ENCODE peak calls at places on chromosome 15, in four cellular contexts. A is GM23338, X is suprapubic skin, T is A549. Y is an unnamed sample.

GRCh38 chr15:99371180-99372103 is 120.2 kb downstream of the LRRC28 start:
- DNase-seq in A (peak), X (no peak), T (no peak), Y (no peak)

GRCh38 chr15:65612949-65613348 is 2.0 kb upstream of the INTS14 start:
- DNase-seq in A (no peak), X (no peak), T (no peak), Y (no peak)

GRCh38 chr15:88701561-88702095 is 62.8 kb downstream of the ISG20 start:
- DNase-seq in A (peak), X (no peak), T (peak), Y (peak)

GRCh38 chr15:29538110-29538509 is 268.5 kb upstream of the NSMCE3 start:
- DNase-seq in A (no peak), X (no peak), T (no peak), Y (no peak)

GRCh38 chr15:91852741-91853500 is 587 bp upstream of the SLCO3A1 start:
- DNase-seq in A (peak), X (peak), T (peak), Y (peak)

GRCh38 chr15:65903296-65904073 is 34.2 kb downstream of the RAB11A start:
- DNase-seq in A (no peak), X (no peak), T (no peak), Y (no peak)

GRCh38 chr15:89197503-89197971 is 23.8 kb downstream of the RLBP1 start:
- DNase-seq in A (peak), X (peak), T (no peak), Y (no peak)

GRCh38 chr15:77292924-77293558 is 126.9 kb downstream of the PEAK1 start:
- DNase-seq in A (no peak), X (no peak), T (no peak), Y (no peak)

GRCh38 chr15:62758126-62758951 is 284.2 kb upstream of the TPM1 start:
- DNase-seq in A (peak), X (peak), T (peak), Y (peak)

GRCh38 chr15:61530769-61531168 is 301.7 kb upstream of the RORA start:
- DNase-seq in A (peak), X (no peak), T (no peak), Y (no peak)

GRCh38 chr15:38828031-38828532 is 263.5 kb upstream of the RASGRP1 start:
- DNase-seq in A (no peak), X (no peak), T (no peak), Y (no peak)

GRCh38 chr15:96462768-96463167 is 132.3 kb downstream of the NR2F2 start:
- DNase-seq in A (no peak), X (no peak), T (no peak), Y (no peak)

GRCh38 chr15:69160976-69161877 is 792 bp downstream of the GLCE start:
- DNase-seq in A (peak), X (peak), T (peak), Y (no peak)
- H3K27ac ChIP-seq in A (no peak), X (peak), T (peak), Y (peak)

DNA sequence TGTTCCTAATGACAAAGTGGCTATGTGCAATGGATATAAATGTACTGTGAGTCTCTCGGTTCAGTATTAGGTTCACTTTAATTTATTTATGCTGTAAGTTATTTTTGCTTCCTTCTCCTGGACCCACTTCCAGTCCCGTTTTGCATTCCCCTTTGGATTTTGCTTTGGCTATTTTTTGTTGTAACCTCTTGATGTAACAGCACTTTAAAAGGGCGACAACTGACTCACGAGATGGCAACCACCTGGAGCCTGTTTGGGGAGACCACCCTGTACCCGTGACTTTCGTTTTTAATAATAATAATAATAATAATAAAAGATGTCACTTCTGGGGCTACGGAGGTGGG is 5.6 kb downstream of the RNU6-1 start:
- DNase-seq in A (peak), X (no peak), T (no peak), Y (no peak)
- H3K4me3 ChIP-seq in A (peak), X (peak), T (peak), Y (peak)

GRCh38 chr15:41957021-41957897 is 15.1 kb downstream of the EHD4 start:
- DNase-seq in A (no peak), X (peak), T (no peak), Y (no peak)
- H3K27ac ChIP-seq in A (no peak), X (no peak), T (peak), Y (no peak)

GRCh38 chr15:69298697-69299441 is at the start of gene PAQR5:
- DNase-seq in A (peak), X (no peak), T (peak), Y (peak)

GRCh38 chr15:69296606-69297005 is 2.1 kb upstream of the PAQR5 start:
- DNase-seq in A (no peak), X (no peak), T (no peak), Y (peak)

GRCh38 chr15:69299451-69300128 is 878 bp downstream of the PAQR5 start:
- DNase-seq in A (peak), X (no peak), T (peak), Y (peak)

GRCh38 chr15:69298354-69298696 is 387 bp upstream of the PAQR5 start:
- DNase-seq in A (no peak), X (no peak), T (no peak), Y (peak)

DNA sequence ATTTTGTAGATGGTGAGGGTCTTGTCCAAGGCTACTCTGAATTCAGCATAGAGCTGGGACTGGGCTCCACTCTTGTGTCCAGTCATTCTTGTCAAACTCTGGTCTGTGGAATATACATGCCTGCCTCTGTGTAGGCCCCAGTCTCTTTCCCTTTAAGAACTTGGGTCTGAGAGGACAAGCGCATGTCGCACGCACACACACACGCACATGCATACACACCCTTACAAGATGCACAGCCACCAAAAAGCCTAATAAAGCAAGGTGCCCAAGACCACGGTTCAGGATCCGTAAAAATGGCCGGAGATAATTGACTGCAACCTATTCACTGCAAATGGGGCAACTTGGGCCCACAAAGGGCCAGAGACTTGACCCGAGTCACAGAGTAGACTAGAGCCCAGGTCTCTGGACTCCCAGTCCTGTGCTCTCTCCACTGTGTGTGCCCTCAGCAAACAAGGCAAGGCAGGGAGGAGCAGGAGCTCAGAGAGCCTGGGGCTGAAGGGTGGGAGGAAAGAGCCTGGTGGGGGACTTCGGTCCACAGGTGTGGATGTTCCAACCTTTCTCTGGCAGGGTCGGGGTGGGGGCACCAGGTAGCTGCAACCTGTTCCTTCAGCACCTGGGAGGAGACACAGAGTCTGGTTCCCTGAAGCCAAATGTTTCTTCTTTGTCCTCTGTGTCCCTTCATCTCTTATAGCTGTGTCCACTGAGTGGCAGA is 914 bp upstream of the PAQR5 start:
- DNase-seq in A (no peak), X (no peak), T (no peak), Y (peak)
- H3K4me3 ChIP-seq in A (peak), X (no peak), T (no peak), Y (no peak)

GRCh38 chr15:31332020-31332680 is 5.5 kb downstream of the KLF13 start:
- DNase-seq in A (no peak), X (no peak), T (no peak), Y (no peak)

GRCh38 chr15:31331389-31331788 is 4.8 kb downstream of the KLF13 start:
- DNase-seq in A (no peak), X (no peak), T (no peak), Y (no peak)

GRCh38 chr15:31333820-31334219 is 7.2 kb downstream of the KLF13 start:
- DNase-seq in A (no peak), X (no peak), T (no peak), Y (no peak)

GRCh38 chr15:31333119-31333518 is 6.5 kb downstream of the KLF13 start:
- DNase-seq in A (no peak), X (no peak), T (no peak), Y (no peak)

DNA sequence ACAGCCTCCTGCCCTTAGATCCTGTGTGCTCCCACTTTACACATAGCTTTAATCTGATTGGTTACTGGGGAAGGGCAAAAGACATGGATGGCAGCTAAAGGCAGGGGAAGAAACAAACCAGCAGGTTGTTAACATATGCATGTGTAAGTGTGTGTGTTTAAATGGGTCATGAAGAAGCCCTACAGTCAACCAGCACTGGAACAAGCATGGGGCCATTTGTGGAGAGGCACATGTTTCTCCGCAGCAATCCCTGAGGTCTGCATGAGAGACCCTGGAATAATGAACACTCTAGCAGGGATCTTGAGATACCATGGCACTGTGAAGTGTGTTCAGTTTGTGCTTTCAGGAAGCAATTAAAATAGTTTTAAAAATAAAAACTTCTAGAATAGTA is 6.0 kb downstream of the KLF13 start:
- DNase-seq in A (no peak), X (no peak), T (no peak), Y (no peak)
- H3K27ac ChIP-seq in A (no peak), X (peak), T (no peak), Y (no peak)

DNA sequence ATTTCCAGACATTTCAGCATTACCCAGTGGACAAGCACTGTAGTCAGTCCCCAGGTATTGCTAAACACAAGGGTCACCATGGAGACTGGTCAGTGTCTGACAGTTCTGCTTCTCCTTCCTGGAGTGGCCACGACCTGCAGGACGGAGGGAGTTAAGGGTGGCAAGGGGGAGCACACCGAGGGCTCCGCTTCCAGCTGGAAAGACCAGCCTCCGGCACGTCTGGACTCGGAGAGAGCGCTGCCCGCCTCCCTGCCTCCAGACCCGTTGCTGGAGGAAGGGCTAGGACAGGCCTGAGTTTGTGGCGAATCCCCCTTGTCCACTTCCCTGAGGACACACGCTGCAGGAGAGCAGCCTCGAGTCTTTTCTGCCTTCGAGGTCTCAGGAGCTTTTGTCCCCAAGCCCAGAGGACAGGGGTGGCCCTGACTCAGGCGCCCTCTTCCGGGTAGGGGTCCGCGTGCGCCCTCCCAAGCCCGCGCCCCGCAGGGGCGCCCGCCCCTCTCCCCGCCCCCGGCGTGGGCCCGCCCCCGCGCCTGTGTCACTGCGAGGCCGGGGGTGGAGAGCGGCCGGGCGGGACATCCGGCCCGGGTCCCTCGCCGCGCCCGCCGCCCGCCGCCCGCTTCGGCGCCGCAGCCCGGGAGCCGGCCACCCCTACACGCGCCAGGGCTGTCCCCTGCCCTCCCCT is at the start of gene CHST14:
- DNase-seq in A (peak), X (peak), T (peak), Y (no peak)
- H3K4me3 ChIP-seq in A (peak), X (peak), T (peak), Y (peak)

GRCh38 chr15:55991841-55992768 is 1.3 kb downstream of the NEDD4 start:
- DNase-seq in A (no peak), X (no peak), T (no peak), Y (no peak)
- H3K27ac ChIP-seq in A (no peak), X (peak), T (peak), Y (peak)

DNA sequence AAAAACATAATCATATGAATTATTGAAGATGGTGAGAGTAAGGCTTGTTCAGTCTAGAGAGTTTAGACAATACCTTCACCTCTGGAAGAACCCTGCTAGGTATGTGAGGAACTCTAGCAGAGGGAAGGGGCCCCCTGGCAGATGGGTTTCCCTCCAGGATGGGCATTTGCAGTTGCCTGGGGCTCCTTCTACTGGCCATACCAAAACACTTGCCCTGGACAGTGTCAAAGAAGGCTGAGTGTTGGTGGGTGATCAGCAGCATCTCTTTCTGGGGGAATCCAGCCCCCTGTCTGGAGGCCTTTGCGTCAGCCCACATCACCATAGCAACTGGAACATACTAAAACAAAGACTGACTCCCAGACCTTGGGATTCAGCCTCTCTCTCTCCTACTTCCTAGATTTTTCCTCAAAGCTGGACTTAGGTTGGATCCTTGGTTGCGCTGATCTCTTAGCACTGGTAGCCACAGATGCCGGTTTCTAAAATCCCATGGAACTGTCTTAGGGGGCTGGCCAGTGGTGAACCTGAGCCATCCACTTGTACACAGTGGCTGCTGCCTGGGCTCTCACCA is 8.2 kb downstream of the CEMIP start:
- DNase-seq in A (peak), X (no peak), T (no peak), Y (no peak)
- H3K4me3 ChIP-seq in A (no peak), X (no peak), T (no peak), Y (no peak)

GRCh38 chr15:80823995-80824394 is 44.8 kb downstream of the CEMIP start:
- DNase-seq in A (no peak), X (no peak), T (no peak), Y (peak)

GRCh38 chr15:80828796-80829195 is 49.6 kb downstream of the CEMIP start:
- DNase-seq in A (no peak), X (no peak), T (no peak), Y (no peak)

GRCh38 chr15:80822666-80823065 is 43.5 kb downstream of the CEMIP start:
- DNase-seq in A (no peak), X (no peak), T (no peak), Y (peak)

GRCh38 chr15:80823120-80823519 is 44.0 kb downstream of the CEMIP start:
- DNase-seq in A (no peak), X (no peak), T (no peak), Y (peak)

GRCh38 chr15:80825361-80826030 is 46.3 kb downstream of the CEMIP start:
- DNase-seq in A (no peak), X (no peak), T (no peak), Y (peak)
- H3K27ac ChIP-seq in A (no peak), X (no peak), T (no peak), Y (no peak)

GRCh38 chr15:84955089-84955848 is 26.4 kb upstream of the PDE8A start:
- DNase-seq in A (peak), X (peak), T (peak), Y (peak)
- H3K4me3 ChIP-seq in A (peak), X (peak), T (peak), Y (peak)

Y was measured in RWPE2.